ENCODE peak calls at places on chromosome 3, in seven cellular contexts. One of them, this sample, is unnamed. For H3K27me3 and H3K9me3, the result is how much of the 10 kb centered on the place peaks cover.

GRCh38 chr3:43879166-43879565 is 188.4 kb downstream of the ABHD5 start:
- DNase-seq in Caco-2: peak
- DNase-seq in prostate gland: no peak
- DNase-seq in heart left ventricle: no peak
- DNase-seq in CD8-positive, alpha-beta memory T cell: no peak
- DNase-seq in adrenal gland: no peak
- DNase-seq in suprapubic skin: no peak
- DNase-seq in this sample: peak

GRCh38 chr3:149367021-149367840 is 10.2 kb downstream of the TM4SF1 start:
- DNase-seq in Caco-2: no peak
- DNase-seq in prostate gland: no peak
- DNase-seq in heart left ventricle: no peak
- DNase-seq in CD8-positive, alpha-beta memory T cell: no peak
- DNase-seq in adrenal gland: no peak
- DNase-seq in suprapubic skin: no peak
- DNase-seq in this sample: peak

GRCh38 chr3:122973893-122974615 is 53.5 kb downstream of the SEMA5B start:
- DNase-seq in Caco-2: no peak
- DNase-seq in prostate gland: no peak
- DNase-seq in heart left ventricle: peak
- DNase-seq in CD8-positive, alpha-beta memory T cell: no peak
- DNase-seq in adrenal gland: no peak
- DNase-seq in suprapubic skin: no peak
- DNase-seq in this sample: no peak

GRCh38 chr3:114308830-114309229 is 15.0 kb downstream of the TIGIT start:
- DNase-seq in Caco-2: no peak
- DNase-seq in prostate gland: no peak
- DNase-seq in heart left ventricle: no peak
- DNase-seq in CD8-positive, alpha-beta memory T cell: peak
- DNase-seq in adrenal gland: no peak
- DNase-seq in suprapubic skin: no peak
- DNase-seq in this sample: no peak

GRCh38 chr3:40992023-40992422 is 207.3 kb upstream of the CTNNB1 start:
- DNase-seq in Caco-2: no peak
- DNase-seq in prostate gland: peak
- DNase-seq in heart left ventricle: no peak
- DNase-seq in CD8-positive, alpha-beta memory T cell: no peak
- DNase-seq in adrenal gland: no peak
- DNase-seq in suprapubic skin: no peak
- DNase-seq in this sample: no peak

GRCh38 chr3:61927332-61927731 is 366.0 kb downstream of the PTPRG start:
- DNase-seq in Caco-2: no peak
- DNase-seq in prostate gland: no peak
- DNase-seq in heart left ventricle: peak
- DNase-seq in CD8-positive, alpha-beta memory T cell: no peak
- DNase-seq in adrenal gland: peak
- DNase-seq in suprapubic skin: peak
- DNase-seq in this sample: no peak

GRCh38 chr3:41601404-41601987 is 360.4 kb downstream of the ULK4 start:
- DNase-seq in Caco-2: no peak
- DNase-seq in prostate gland: no peak
- DNase-seq in heart left ventricle: no peak
- DNase-seq in CD8-positive, alpha-beta memory T cell: no peak
- DNase-seq in adrenal gland: no peak
- DNase-seq in suprapubic skin: no peak
- DNase-seq in this sample: no peak

GRCh38 chr3:142943349-142943748 is 20.1 kb downstream of the PAQR9 start:
- DNase-seq in Caco-2: no peak
- DNase-seq in prostate gland: no peak
- DNase-seq in heart left ventricle: no peak
- DNase-seq in CD8-positive, alpha-beta memory T cell: no peak
- DNase-seq in adrenal gland: no peak
- DNase-seq in suprapubic skin: no peak
- DNase-seq in this sample: no peak

GRCh38 chr3:197475514-197475913 is 80.3 kb downstream of the BDH1 start:
- DNase-seq in Caco-2: no peak
- DNase-seq in prostate gland: no peak
- DNase-seq in heart left ventricle: no peak
- DNase-seq in CD8-positive, alpha-beta memory T cell: no peak
- DNase-seq in adrenal gland: no peak
- DNase-seq in suprapubic skin: no peak
- DNase-seq in this sample: no peak

GRCh38 chr3:49133226-49133951 is 539 bp upstream of the LAMB2 start:
- DNase-seq in Caco-2: peak
- DNase-seq in prostate gland: peak
- DNase-seq in heart left ventricle: peak
- DNase-seq in CD8-positive, alpha-beta memory T cell: no peak
- DNase-seq in adrenal gland: peak
- DNase-seq in suprapubic skin: peak
- DNase-seq in this sample: peak

GRCh38 chr3:34012102-34012461 is 213.7 kb downstream of the PDCD6IP start:
- DNase-seq in Caco-2: peak
- DNase-seq in prostate gland: no peak
- DNase-seq in heart left ventricle: no peak
- DNase-seq in CD8-positive, alpha-beta memory T cell: no peak
- DNase-seq in adrenal gland: peak
- DNase-seq in suprapubic skin: no peak
- DNase-seq in this sample: peak

GRCh38 chr3:14803101-14803980 is 15.4 kb upstream of the FGD5 start:
- DNase-seq in Caco-2: no peak
- DNase-seq in prostate gland: no peak
- DNase-seq in heart left ventricle: no peak
- DNase-seq in CD8-positive, alpha-beta memory T cell: no peak
- DNase-seq in adrenal gland: no peak
- DNase-seq in suprapubic skin: no peak
- DNase-seq in this sample: peak

DNA sequence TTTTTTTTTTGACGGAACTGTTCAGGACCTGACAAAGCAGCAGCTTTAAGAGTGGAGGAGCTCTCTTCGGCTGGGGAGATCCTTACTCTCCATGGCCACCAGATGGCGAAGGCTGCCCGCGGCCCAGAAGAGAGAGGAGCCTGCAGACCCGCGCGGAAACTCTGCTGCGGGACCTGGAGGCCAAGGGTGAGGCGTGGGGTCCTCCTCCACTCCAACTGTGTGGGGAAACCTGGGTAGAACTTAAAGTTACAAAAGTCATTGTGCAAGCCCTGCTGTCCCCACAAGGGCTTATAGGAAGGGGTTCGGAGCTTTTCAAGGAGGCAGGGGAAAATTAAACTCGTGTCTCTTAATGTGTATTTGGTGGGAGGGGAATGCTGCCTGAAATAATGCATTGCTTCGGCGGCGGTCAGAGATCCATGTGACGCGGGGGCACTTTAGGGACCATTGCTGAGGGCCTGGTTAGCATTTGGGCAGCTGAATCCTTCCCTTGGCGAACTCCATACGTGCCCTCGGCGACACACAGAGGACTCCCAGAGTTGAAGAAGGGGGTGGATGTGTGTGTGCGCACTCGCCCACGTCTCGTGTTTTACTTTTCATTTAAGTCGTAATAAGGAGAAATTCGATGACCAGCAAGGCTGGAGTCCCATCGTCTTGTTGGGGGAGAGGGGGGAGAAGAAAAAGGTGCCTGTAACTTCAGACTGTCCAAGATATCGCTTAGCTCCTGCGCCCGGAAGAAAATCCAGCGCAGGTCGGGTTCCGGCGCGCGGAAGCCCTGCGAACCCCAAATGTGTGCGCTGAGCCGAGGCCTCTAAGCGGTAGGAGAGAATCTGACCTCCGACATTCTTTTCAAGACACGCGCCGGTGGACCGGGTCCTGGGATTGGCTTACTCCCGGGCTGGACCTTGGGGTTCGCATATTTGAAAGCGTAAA is 9.7 kb downstream of the EOMES start:
- DNase-seq in Caco-2: peak
- DNase-seq in prostate gland: peak
- DNase-seq in heart left ventricle: peak
- DNase-seq in CD8-positive, alpha-beta memory T cell: peak
- DNase-seq in adrenal gland: peak
- DNase-seq in suprapubic skin: no peak
- DNase-seq in this sample: peak
- H3K27me3 ChIP-seq in Caco-2: under half
- H3K27me3 ChIP-seq in prostate gland: under half
- H3K27me3 ChIP-seq in heart left ventricle: half or more
- H3K27me3 ChIP-seq in CD8-positive, alpha-beta memory T cell: under half
- H3K27me3 ChIP-seq in adrenal gland: under half
- H3K27me3 ChIP-seq in suprapubic skin: under half
- H3K27me3 ChIP-seq in this sample: under half

GRCh38 chr3:24520941-24521305 is 26.3 kb upstream of the THRB start:
- DNase-seq in Caco-2: peak
- DNase-seq in prostate gland: no peak
- DNase-seq in heart left ventricle: no peak
- DNase-seq in CD8-positive, alpha-beta memory T cell: no peak
- DNase-seq in adrenal gland: no peak
- DNase-seq in suprapubic skin: no peak
- DNase-seq in this sample: no peak

GRCh38 chr3:24523195-24523594 is 28.5 kb upstream of the THRB start:
- DNase-seq in Caco-2: no peak
- DNase-seq in prostate gland: no peak
- DNase-seq in heart left ventricle: no peak
- DNase-seq in CD8-positive, alpha-beta memory T cell: no peak
- DNase-seq in adrenal gland: no peak
- DNase-seq in suprapubic skin: no peak
- DNase-seq in this sample: no peak

GRCh38 chr3:24523988-24524727 is 29.5 kb upstream of the THRB start:
- DNase-seq in Caco-2: peak
- DNase-seq in prostate gland: no peak
- DNase-seq in heart left ventricle: no peak
- DNase-seq in CD8-positive, alpha-beta memory T cell: no peak
- DNase-seq in adrenal gland: no peak
- DNase-seq in suprapubic skin: no peak
- DNase-seq in this sample: peak

GRCh38 chr3:24521306-24522154 is 26.9 kb upstream of the THRB start:
- DNase-seq in Caco-2: peak
- DNase-seq in prostate gland: peak
- DNase-seq in heart left ventricle: peak
- DNase-seq in CD8-positive, alpha-beta memory T cell: no peak
- DNase-seq in adrenal gland: peak
- DNase-seq in suprapubic skin: peak
- DNase-seq in this sample: peak

GRCh38 chr3:24522155-24522579 is 27.5 kb upstream of the THRB start:
- DNase-seq in Caco-2: peak
- DNase-seq in prostate gland: no peak
- DNase-seq in heart left ventricle: no peak
- DNase-seq in CD8-positive, alpha-beta memory T cell: no peak
- DNase-seq in adrenal gland: no peak
- DNase-seq in suprapubic skin: peak
- DNase-seq in this sample: no peak
- H3K4me3 ChIP-seq in Caco-2: peak
- H3K4me3 ChIP-seq in prostate gland: peak
- H3K4me3 ChIP-seq in heart left ventricle: peak
- H3K4me3 ChIP-seq in CD8-positive, alpha-beta memory T cell: no peak
- H3K4me3 ChIP-seq in adrenal gland: peak
- H3K4me3 ChIP-seq in suprapubic skin: peak
- H3K4me3 ChIP-seq in this sample: peak

GRCh38 chr3:13722178-13722577 is 157.7 kb downstream of the WNT7A start:
- DNase-seq in Caco-2: no peak
- DNase-seq in prostate gland: no peak
- DNase-seq in heart left ventricle: no peak
- DNase-seq in CD8-positive, alpha-beta memory T cell: no peak
- DNase-seq in adrenal gland: no peak
- DNase-seq in suprapubic skin: no peak
- DNase-seq in this sample: no peak

GRCh38 chr3:13723676-13724207 is 156.1 kb downstream of the WNT7A start:
- DNase-seq in Caco-2: no peak
- DNase-seq in prostate gland: no peak
- DNase-seq in heart left ventricle: no peak
- DNase-seq in CD8-positive, alpha-beta memory T cell: no peak
- DNase-seq in adrenal gland: no peak
- DNase-seq in suprapubic skin: no peak
- DNase-seq in this sample: no peak

GRCh38 chr3:13728487-13728886 is 151.4 kb downstream of the WNT7A start:
- DNase-seq in Caco-2: no peak
- DNase-seq in prostate gland: no peak
- DNase-seq in heart left ventricle: no peak
- DNase-seq in CD8-positive, alpha-beta memory T cell: no peak
- DNase-seq in adrenal gland: no peak
- DNase-seq in suprapubic skin: no peak
- DNase-seq in this sample: no peak

DNA sequence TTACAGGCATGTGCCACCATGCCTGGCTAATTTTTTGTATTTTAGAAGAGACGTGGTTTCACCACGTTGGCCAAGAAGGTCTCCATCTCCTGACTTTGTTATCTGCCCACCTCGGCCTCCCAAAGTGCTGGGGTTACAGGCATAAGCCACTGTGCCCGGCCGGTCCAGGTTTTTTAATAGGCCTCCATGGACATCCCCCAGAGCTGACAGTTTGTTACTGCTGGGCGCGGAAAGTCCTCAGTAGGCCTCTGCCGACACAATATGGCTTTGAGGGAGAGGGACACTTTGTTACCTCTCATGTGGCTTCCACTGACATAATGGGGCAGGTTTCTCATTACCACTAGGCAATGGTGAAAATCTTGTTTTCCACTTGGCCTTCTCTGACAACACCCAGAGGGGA is 152.0 kb downstream of the WNT7A start:
- DNase-seq in Caco-2: no peak
- DNase-seq in prostate gland: no peak
- DNase-seq in heart left ventricle: no peak
- DNase-seq in CD8-positive, alpha-beta memory T cell: no peak
- DNase-seq in adrenal gland: no peak
- DNase-seq in suprapubic skin: peak
- DNase-seq in this sample: no peak
- H3K9me3 ChIP-seq in Caco-2: under half
- H3K9me3 ChIP-seq in prostate gland: under half
- H3K9me3 ChIP-seq in heart left ventricle: under half
- H3K9me3 ChIP-seq in CD8-positive, alpha-beta memory T cell: under half
- H3K9me3 ChIP-seq in adrenal gland: under half
- H3K9me3 ChIP-seq in suprapubic skin: under half
- H3K9me3 ChIP-seq in this sample: under half

DNA sequence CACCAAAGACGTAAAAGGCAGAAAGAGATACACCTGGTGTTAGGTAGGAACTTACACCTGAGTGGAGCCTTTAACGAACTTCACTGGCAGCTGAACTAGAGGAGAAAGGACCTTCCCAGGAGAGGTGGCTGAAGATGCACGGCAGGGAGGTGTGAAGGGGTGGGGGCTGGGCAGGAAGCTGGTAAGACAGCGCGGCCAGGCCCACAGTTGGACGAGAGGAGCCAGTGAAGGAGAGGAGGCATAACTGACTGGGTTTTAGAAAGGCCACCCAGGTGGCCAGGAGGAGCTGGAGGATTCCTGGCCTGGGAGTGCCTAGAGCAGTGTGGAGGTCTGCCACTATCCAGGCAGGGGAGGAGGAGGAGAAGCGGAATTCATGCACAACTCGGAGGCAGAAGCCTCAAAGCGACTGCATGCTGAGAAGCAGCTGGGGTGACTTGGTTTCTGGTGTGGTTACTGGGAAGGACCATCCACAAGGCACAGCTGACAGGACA is 51.9 kb downstream of the SLC41A3 start:
- DNase-seq in Caco-2: no peak
- DNase-seq in prostate gland: no peak
- DNase-seq in heart left ventricle: no peak
- DNase-seq in CD8-positive, alpha-beta memory T cell: no peak
- DNase-seq in adrenal gland: no peak
- DNase-seq in suprapubic skin: peak
- DNase-seq in this sample: no peak
- H3K27me3 ChIP-seq in Caco-2: under half
- H3K27me3 ChIP-seq in prostate gland: under half
- H3K27me3 ChIP-seq in heart left ventricle: under half
- H3K27me3 ChIP-seq in CD8-positive, alpha-beta memory T cell: under half
- H3K27me3 ChIP-seq in adrenal gland: under half
- H3K27me3 ChIP-seq in suprapubic skin: under half
- H3K27me3 ChIP-seq in this sample: under half

This sample was measured in small intestine.